ENCODE peak calls at places on chromosome 20, in four cellular contexts. X is cardiac muscle cell, A is transverse colon, Y is psoas muscle. Q is an unnamed sample. For H3K4me1 and H3K9me3, the result is how much of the 10 kb centered on the place peaks cover.

GRCh38 chr20:9498322-9498721 is 16.1 kb upstream of the LAMP5 start:
- DNase-seq in X (no peak), A (no peak), Y (no peak), Q (no peak)

GRCh38 chr20:50587291-50587961 is 77.2 kb downstream of the PTPN1 start:
- DNase-seq in X (no peak), A (no peak), Y (no peak), Q (no peak)

GRCh38 chr20:21229163-21229562 is 74.0 kb upstream of the XRN2 start:
- DNase-seq in X (no peak), A (no peak), Y (no peak), Q (no peak)

GRCh38 chr20:64131406-64131805 is 24.0 kb upstream of the NPBWR2 start:
- DNase-seq in X (peak), A (no peak), Y (no peak), Q (no peak)

GRCh38 chr20:25273046-25273445 is 25.2 kb downstream of the PYGB start:
- DNase-seq in X (no peak), A (peak), Y (peak), Q (no peak)

GRCh38 chr20:58692579-58693225 is at the start of gene NPEPL1:
- DNase-seq in X (peak), A (peak), Y (peak), Q (peak)

GRCh38 chr20:58192567-58192966 is 35.9 kb downstream of the ANKRD60 start:
- DNase-seq in X (no peak), A (no peak), Y (no peak), Q (peak)

GRCh38 chr20:8414611-8415274 is 282.7 kb downstream of the PLCB1 start:
- DNase-seq in X (peak), A (no peak), Y (no peak), Q (no peak)

GRCh38 chr20:56504373-56505005 is 20.1 kb upstream of the FAM209A start:
- DNase-seq in X (peak), A (no peak), Y (no peak), Q (peak)

GRCh38 chr20:2599265-2600060 is 53.0 kb upstream of the NOP56 start:
- DNase-seq in X (peak), A (peak), Y (no peak), Q (no peak)

GRCh38 chr20:64053841-64054661 is 4.6 kb upstream of the SOX18 start:
- DNase-seq in X (peak), A (no peak), Y (peak), Q (no peak)

GRCh38 chr20:58407201-58407873 is 18.3 kb downstream of the VAPB start:
- DNase-seq in X (peak), A (no peak), Y (no peak), Q (no peak)

GRCh38 chr20:57071283-57071701 is 195.1 kb downstream of the BMP7 start:
- DNase-seq in X (no peak), A (no peak), Y (no peak), Q (no peak)

GRCh38 chr20:15643713-15644112 is 929.5 kb downstream of the KIF16B start:
- DNase-seq in X (no peak), A (no peak), Y (no peak), Q (no peak)

GRCh38 chr20:39133205-39133604 is 171.1 kb downstream of the DHX35 start:
- DNase-seq in X (no peak), A (no peak), Y (no peak), Q (no peak)

GRCh38 chr20:47854687-47855212 is 69.5 kb upstream of the SULF2 start:
- DNase-seq in X (peak), A (peak), Y (no peak), Q (no peak)

GRCh38 chr20:13024581-13024980 is 15.8 kb downstream of the SPTLC3 start:
- DNase-seq in X (peak), A (no peak), Y (no peak), Q (no peak)

GRCh38 chr20:22762576-22763256 is 178.3 kb upstream of the FOXA2 start:
- DNase-seq in X (no peak), A (no peak), Y (no peak), Q (no peak)

GRCh38 chr20:38129893-38130609 is 35.0 kb downstream of the TGM2 start:
- DNase-seq in X (no peak), A (no peak), Y (no peak), Q (no peak)

GRCh38 chr20:38130687-38131587 is 34.1 kb downstream of the TGM2 start:
- DNase-seq in X (no peak), A (no peak), Y (no peak), Q (no peak)

GRCh38 chr20:38132910-38133501 is 32.1 kb downstream of the TGM2 start:
- DNase-seq in X (no peak), A (no peak), Y (no peak), Q (no peak)

GRCh38 chr20:38132156-38132909 is 32.7 kb downstream of the TGM2 start:
- DNase-seq in X (no peak), A (no peak), Y (no peak), Q (no peak)

DNA sequence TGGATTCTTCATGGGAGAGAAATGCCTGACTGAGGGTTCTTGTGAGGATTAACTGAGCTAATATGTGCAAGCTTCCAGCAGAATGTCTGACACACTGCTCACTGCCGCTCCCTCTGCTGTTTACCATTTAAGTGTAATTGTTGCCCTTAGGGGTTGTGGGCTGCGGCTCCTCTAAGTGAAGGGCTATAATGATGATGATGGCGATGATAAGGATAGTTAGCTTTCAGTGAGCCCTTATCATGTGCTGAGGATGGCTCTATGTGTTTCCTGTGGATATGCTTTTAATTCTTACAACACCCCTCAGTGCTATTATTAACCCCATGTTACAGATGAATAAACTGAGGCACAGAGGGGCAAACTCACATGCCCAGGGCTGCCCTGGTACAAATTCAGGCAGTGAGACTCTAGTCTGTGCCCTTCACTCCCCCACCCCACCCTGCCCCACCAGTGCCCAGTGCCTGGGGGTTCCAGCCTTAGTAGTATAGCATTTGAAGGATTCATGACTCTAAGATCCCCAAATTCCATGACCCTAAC is 33.4 kb downstream of the TGM2 start:
- DNase-seq in X (no peak), A (no peak), Y (no peak), Q (no peak)
- H3K4me1 ChIP-seq in X (under half), A (under half), Y (under half), Q (under half)

GRCh38 chr20:46709459-46710148 is at the start of gene SLC2A10:
- DNase-seq in X (peak), A (peak), Y (peak), Q (no peak)
- H3K27ac ChIP-seq in X (no peak), A (peak), Y (peak), Q (no peak)

GRCh38 chr20:42844751-42845150 is 345.0 kb downstream of the PTPRT start:
- DNase-seq in X (no peak), A (no peak), Y (no peak), Q (no peak)
- H3K9me3 ChIP-seq in X (under half), A (under half), Y (under half), Q (under half)

GRCh38 chr20:62430311-62430853 is 3.0 kb upstream of the RBBP8NL start:
- DNase-seq in X (no peak), A (no peak), Y (no peak), Q (no peak)
- H3K4me1 ChIP-seq in X (under half), A (under half), Y (under half), Q (under half)

GRCh38 chr20:32509639-32510066 is 75.5 kb downstream of the NOL4L start:
- DNase-seq in X (no peak), A (peak), Y (no peak), Q (peak)

GRCh38 chr20:32511358-32512046 is 73.6 kb downstream of the NOL4L start:
- DNase-seq in X (no peak), A (no peak), Y (no peak), Q (no peak)

GRCh38 chr20:32510601-32511357 is 74.4 kb downstream of the NOL4L start:
- DNase-seq in X (no peak), A (no peak), Y (no peak), Q (no peak)

GRCh38 chr20:32508775-32509119 is 76.4 kb downstream of the NOL4L start:
- DNase-seq in X (no peak), A (no peak), Y (no peak), Q (no peak)

DNA sequence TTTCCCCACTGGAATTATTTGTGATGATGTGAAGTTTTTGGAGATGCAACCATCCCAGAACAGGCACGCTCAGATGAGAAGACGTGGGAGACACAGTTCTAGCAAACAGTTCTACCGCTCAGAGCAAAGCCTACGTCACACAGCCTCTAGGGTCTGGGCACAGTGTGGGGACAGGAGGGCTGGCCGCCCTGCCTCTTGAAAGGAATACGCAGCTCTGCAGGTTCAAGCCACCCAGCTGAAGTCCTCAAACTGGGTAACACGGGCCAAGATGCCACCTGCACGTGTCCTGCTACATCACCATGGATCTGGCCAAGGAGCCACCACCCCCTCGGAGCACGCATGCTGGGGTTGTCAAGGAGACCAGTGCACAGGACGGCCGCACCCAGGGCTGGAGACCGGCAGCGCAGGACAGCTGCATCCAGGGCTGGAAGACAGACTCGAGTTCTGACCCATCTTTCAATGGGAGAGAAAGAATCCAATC is 75.0 kb downstream of the NOL4L start:
- DNase-seq in X (no peak), A (no peak), Y (no peak), Q (peak)
- H3K27ac ChIP-seq in X (peak), A (peak), Y (no peak), Q (peak)

DNA sequence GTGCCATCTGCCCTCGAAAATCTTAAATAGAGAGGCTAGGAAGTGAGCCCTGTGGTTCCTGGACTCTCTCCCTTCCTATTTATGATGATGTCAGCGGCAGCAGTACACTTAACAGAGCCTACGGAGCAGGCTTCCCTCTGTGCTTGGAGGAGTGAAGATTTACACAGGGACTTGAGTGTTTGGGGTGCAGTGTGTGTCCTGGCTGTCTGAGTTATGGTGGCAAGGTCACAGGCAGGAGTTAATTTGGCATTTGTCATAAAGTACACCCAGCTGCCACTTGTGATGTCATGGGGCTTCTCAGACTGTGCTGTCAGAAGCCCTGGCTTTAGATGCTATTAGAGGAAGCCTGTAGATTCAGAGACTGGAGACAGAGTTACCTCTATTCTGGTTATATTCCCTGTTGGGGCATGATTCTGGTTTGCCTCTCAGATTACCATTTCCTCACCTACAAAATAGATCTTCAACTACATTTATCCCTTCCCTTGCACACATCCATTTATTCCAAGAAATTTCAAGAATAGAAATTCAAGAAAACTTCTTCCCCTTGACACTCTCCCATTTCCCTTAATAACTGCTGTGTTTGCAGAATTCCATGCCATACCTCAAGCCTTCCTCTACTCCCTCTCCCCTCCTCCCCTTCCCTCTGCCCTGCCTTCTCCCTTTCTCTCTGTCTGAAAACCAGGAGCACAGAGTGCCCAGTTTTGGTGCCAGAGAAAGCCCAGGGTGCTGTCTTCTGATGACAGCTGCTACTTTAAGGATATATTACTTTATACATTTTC is 72.1 kb downstream of the SLC24A3 start:
- DNase-seq in X (no peak), A (no peak), Y (no peak), Q (no peak)
- H3K9me3 ChIP-seq in X (under half), A (under half), Y (under half), Q (under half)

Q was measured in naive thymus-derived CD4-positive, alpha-beta T cell.